ENCODE peak calls at places on chromosomes 7 and 10, in ten cellular contexts. One of them, this sample, is unnamed.
A peak's percentile ranks its signal among the peaks of the same experiment; 100 is the strongest.

GRCh38 chr7:125425507-125425906 is 495.9 kb upstream of the POT1 start:
- DNase-seq in K562: no peak
- DNase-seq in HepG2: no peak
- DNase-seq in esophagus muscularis mucosa: no peak
- DNase-seq in sigmoid colon: no peak
- DNase-seq in SK-N-SH: no peak
- DNase-seq in transverse colon: no peak
- DNase-seq in endothelial cell of umbilical vein: no peak
- DNase-seq in GM12878: no peak
- DNase-seq in stomach: no peak
- DNase-seq in this sample: no peak

GRCh38 chr7:133139350-133139749 is 57.5 kb upstream of the CHCHD3 start:
- DNase-seq in stomach: no peak
- DNase-seq in sigmoid colon: no peak
- DNase-seq in K562: no peak
- DNase-seq in endothelial cell of umbilical vein: peak; percentile 32
- DNase-seq in SK-N-SH: no peak
- DNase-seq in HepG2: peak; percentile 52
- DNase-seq in GM12878: no peak
- DNase-seq in transverse colon: no peak
- DNase-seq in esophagus muscularis mucosa: no peak
- DNase-seq in this sample: no peak

GRCh38 chr7:114916261-114916892 is 5.5 kb upstream of the MDFIC start:
- DNase-seq in SK-N-SH: no peak
- DNase-seq in HepG2: no peak
- DNase-seq in K562: no peak
- DNase-seq in esophagus muscularis mucosa: no peak
- DNase-seq in transverse colon: no peak
- DNase-seq in stomach: no peak
- DNase-seq in endothelial cell of umbilical vein: no peak
- DNase-seq in GM12878: peak; percentile 85
- DNase-seq in sigmoid colon: no peak
- DNase-seq in this sample: no peak

GRCh38 chr7:101162551-101163280 is 2.7 kb downstream of the VGF start:
- DNase-seq in esophagus muscularis mucosa: no peak
- DNase-seq in K562: peak; percentile 82
- DNase-seq in transverse colon: peak; percentile 57
- DNase-seq in stomach: no peak
- DNase-seq in endothelial cell of umbilical vein: no peak
- DNase-seq in GM12878: no peak
- DNase-seq in sigmoid colon: no peak
- DNase-seq in HepG2: no peak
- DNase-seq in SK-N-SH: peak; percentile 88
- DNase-seq in this sample: no peak

GRCh38 chr7:47000561-47000960 is 581.4 kb downstream of the TNS3 start:
- DNase-seq in GM12878: no peak
- DNase-seq in HepG2: no peak
- DNase-seq in transverse colon: no peak
- DNase-seq in SK-N-SH: no peak
- DNase-seq in sigmoid colon: no peak
- DNase-seq in endothelial cell of umbilical vein: no peak
- DNase-seq in esophagus muscularis mucosa: no peak
- DNase-seq in stomach: no peak
- DNase-seq in K562: no peak
- DNase-seq in this sample: no peak

GRCh38 chr7:14841850-14842249 is 60.7 kb downstream of the DGKB start:
- DNase-seq in transverse colon: no peak
- DNase-seq in stomach: no peak
- DNase-seq in endothelial cell of umbilical vein: no peak
- DNase-seq in SK-N-SH: no peak
- DNase-seq in esophagus muscularis mucosa: no peak
- DNase-seq in HepG2: no peak
- DNase-seq in sigmoid colon: no peak
- DNase-seq in K562: no peak
- DNase-seq in GM12878: no peak
- DNase-seq in this sample: no peak

GRCh38 chr7:148763622-148764021 is 64.9 kb downstream of the CUL1 start:
- DNase-seq in K562: no peak
- DNase-seq in SK-N-SH: no peak
- DNase-seq in stomach: no peak
- DNase-seq in transverse colon: no peak
- DNase-seq in esophagus muscularis mucosa: no peak
- DNase-seq in GM12878: no peak
- DNase-seq in sigmoid colon: no peak
- DNase-seq in endothelial cell of umbilical vein: no peak
- DNase-seq in HepG2: no peak
- DNase-seq in this sample: no peak

GRCh38 chr7:78588393-78588792 is 789.8 kb downstream of the PHTF2 start:
- DNase-seq in HepG2: no peak
- DNase-seq in esophagus muscularis mucosa: no peak
- DNase-seq in sigmoid colon: no peak
- DNase-seq in transverse colon: no peak
- DNase-seq in SK-N-SH: no peak
- DNase-seq in GM12878: no peak
- DNase-seq in K562: no peak
- DNase-seq in endothelial cell of umbilical vein: no peak
- DNase-seq in stomach: no peak
- DNase-seq in this sample: no peak

GRCh38 chr7:24917510-24918239 is 62.3 kb downstream of the OSBPL3 start:
- DNase-seq in K562: no peak
- DNase-seq in GM12878: no peak
- DNase-seq in HepG2: no peak
- DNase-seq in SK-N-SH: no peak
- DNase-seq in esophagus muscularis mucosa: no peak
- DNase-seq in transverse colon: no peak
- DNase-seq in stomach: no peak
- DNase-seq in endothelial cell of umbilical vein: no peak
- DNase-seq in sigmoid colon: no peak
- DNase-seq in this sample: no peak

GRCh38 chr10:27448926-27449325 is 55.2 kb upstream of the RAB18 start:
- DNase-seq in transverse colon: no peak
- DNase-seq in GM12878: no peak
- DNase-seq in HepG2: peak; percentile 4
- DNase-seq in endothelial cell of umbilical vein: no peak
- DNase-seq in sigmoid colon: no peak
- DNase-seq in esophagus muscularis mucosa: no peak
- DNase-seq in SK-N-SH: no peak
- DNase-seq in K562: no peak
- DNase-seq in stomach: no peak
- DNase-seq in this sample: no peak

GRCh38 chr10:12165036-12165435 is 30.7 kb downstream of the NUDT5 start:
- DNase-seq in transverse colon: no peak
- DNase-seq in stomach: no peak
- DNase-seq in K562: no peak
- DNase-seq in esophagus muscularis mucosa: no peak
- DNase-seq in sigmoid colon: no peak
- DNase-seq in GM12878: no peak
- DNase-seq in endothelial cell of umbilical vein: no peak
- DNase-seq in SK-N-SH: no peak
- DNase-seq in HepG2: no peak
- DNase-seq in this sample: no peak

GRCh38 chr10:86163522-86164215 is 202.9 kb downstream of the GRID1 start:
- DNase-seq in stomach: no peak
- DNase-seq in endothelial cell of umbilical vein: no peak
- DNase-seq in HepG2: peak; percentile 48
- DNase-seq in K562: no peak
- DNase-seq in esophagus muscularis mucosa: no peak
- DNase-seq in SK-N-SH: peak; percentile 43
- DNase-seq in sigmoid colon: peak; percentile 44
- DNase-seq in transverse colon: peak; percentile 20
- DNase-seq in GM12878: no peak
- DNase-seq in this sample: no peak

GRCh38 chr10:58070964-58071363 is 196.7 kb downstream of the IPMK start:
- DNase-seq in GM12878: no peak
- DNase-seq in esophagus muscularis mucosa: no peak
- DNase-seq in endothelial cell of umbilical vein: no peak
- DNase-seq in HepG2: no peak
- DNase-seq in SK-N-SH: no peak
- DNase-seq in sigmoid colon: no peak
- DNase-seq in stomach: no peak
- DNase-seq in K562: no peak
- DNase-seq in transverse colon: no peak
- DNase-seq in this sample: no peak

GRCh38 chr7:115911466-115911865 is 119.1 kb downstream of the TFEC start:
- DNase-seq in SK-N-SH: no peak
- DNase-seq in endothelial cell of umbilical vein: no peak
- DNase-seq in GM12878: no peak
- DNase-seq in HepG2: no peak
- DNase-seq in K562: no peak
- DNase-seq in stomach: no peak
- DNase-seq in transverse colon: no peak
- DNase-seq in esophagus muscularis mucosa: no peak
- DNase-seq in sigmoid colon: no peak
- DNase-seq in this sample: no peak

GRCh38 chr10:110568055-110568735 is 700 bp downstream of the SMC3 start:
- DNase-seq in HepG2: peak; percentile 21
- DNase-seq in transverse colon: peak; percentile 39
- DNase-seq in GM12878: no peak
- DNase-seq in esophagus muscularis mucosa: no peak
- DNase-seq in SK-N-SH: no peak
- DNase-seq in stomach: peak; percentile 46
- DNase-seq in K562: no peak
- DNase-seq in endothelial cell of umbilical vein: peak; percentile 45
- DNase-seq in sigmoid colon: peak; percentile 74
- DNase-seq in this sample: peak; percentile 56

GRCh38 chr7:128833148-128833938 is 3.1 kb downstream of the FLNC start:
- DNase-seq in GM12878: no peak
- DNase-seq in K562: peak; percentile 95
- DNase-seq in HepG2: no peak
- DNase-seq in SK-N-SH: peak; percentile 60
- DNase-seq in esophagus muscularis mucosa: no peak
- DNase-seq in stomach: no peak
- DNase-seq in transverse colon: peak; percentile 48
- DNase-seq in sigmoid colon: peak; percentile 94
- DNase-seq in endothelial cell of umbilical vein: peak; percentile 98
- DNase-seq in this sample: peak; percentile 24

GRCh38 chr10:119333146-119333792 is 125.9 kb downstream of the GRK5 start:
- DNase-seq in HepG2: no peak
- DNase-seq in endothelial cell of umbilical vein: peak; percentile 20
- DNase-seq in transverse colon: no peak
- DNase-seq in K562: no peak
- DNase-seq in sigmoid colon: no peak
- DNase-seq in esophagus muscularis mucosa: no peak
- DNase-seq in GM12878: no peak
- DNase-seq in stomach: no peak
- DNase-seq in SK-N-SH: no peak
- DNase-seq in this sample: no peak

GRCh38 chr7:30038182-30038980 is 10.2 kb downstream of the PLEKHA8 start:
- DNase-seq in stomach: no peak
- DNase-seq in endothelial cell of umbilical vein: no peak
- DNase-seq in GM12878: no peak
- DNase-seq in transverse colon: no peak
- DNase-seq in sigmoid colon: no peak
- DNase-seq in SK-N-SH: no peak
- DNase-seq in HepG2: no peak
- DNase-seq in K562: no peak
- DNase-seq in esophagus muscularis mucosa: no peak
- DNase-seq in this sample: no peak
- TF ChIP-seq POLR2AphosphoS5 in stomach: no peak
- TF ChIP-seq POLR2AphosphoS5 in endothelial cell of umbilical vein: no peak
- TF ChIP-seq POLR2AphosphoS5 in GM12878: no peak
- TF ChIP-seq POLR2AphosphoS5 in transverse colon: no peak
- TF ChIP-seq POLR2AphosphoS5 in sigmoid colon: peak; percentile 34
- TF ChIP-seq POLR2AphosphoS5 in SK-N-SH: no peak
- TF ChIP-seq POLR2AphosphoS5 in HepG2: no peak
- TF ChIP-seq POLR2AphosphoS5 in K562: no peak
- TF ChIP-seq POLR2AphosphoS5 in esophagus muscularis mucosa: no peak
- TF ChIP-seq POLR2AphosphoS5 in this sample: no peak

DNA sequence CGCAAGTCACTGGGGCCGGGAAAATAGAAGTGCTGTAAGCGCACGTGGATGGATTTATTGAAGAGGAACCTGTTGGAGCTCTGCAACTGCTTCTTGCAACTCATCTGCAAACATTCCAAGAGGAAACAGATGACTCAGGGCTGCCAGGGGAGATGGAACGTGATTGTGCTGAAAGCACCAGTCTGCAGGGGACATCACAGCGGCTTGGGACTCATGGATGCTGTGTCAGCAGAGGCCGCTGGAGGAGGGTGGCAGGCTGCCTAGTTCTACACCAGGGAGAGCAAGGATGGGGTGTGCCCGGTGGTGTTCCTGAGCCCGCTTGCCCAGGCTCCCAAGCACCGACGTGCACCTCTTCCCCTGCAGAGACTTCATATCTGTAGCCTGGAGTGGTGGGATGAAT is 515.7 kb downstream of the TCERG1L start:
- DNase-seq in SK-N-SH: no peak
- DNase-seq in HepG2: no peak
- DNase-seq in K562: no peak
- DNase-seq in esophagus muscularis mucosa: no peak
- DNase-seq in GM12878: no peak
- DNase-seq in transverse colon: no peak
- DNase-seq in endothelial cell of umbilical vein: no peak
- DNase-seq in sigmoid colon: peak; percentile 60
- DNase-seq in stomach: no peak
- DNase-seq in this sample: no peak
- H3K9me3 ChIP-seq in SK-N-SH: no peaks in the 10 kb centered on the region
- H3K9me3 ChIP-seq in HepG2: no peaks in the 10 kb centered on the region
- H3K9me3 ChIP-seq in K562: no peaks in the 10 kb centered on the region
- H3K9me3 ChIP-seq in esophagus muscularis mucosa: no peaks in the 10 kb centered on the region
- H3K9me3 ChIP-seq in GM12878: no peaks in the 10 kb centered on the region
- H3K9me3 ChIP-seq in transverse colon: no peaks in the 10 kb centered on the region
- H3K9me3 ChIP-seq in endothelial cell of umbilical vein: peaks cover 2% of the 10 kb centered on the region
- H3K9me3 ChIP-seq in sigmoid colon: no peaks in the 10 kb centered on the region
- H3K9me3 ChIP-seq in stomach: no peaks in the 10 kb centered on the region
- H3K9me3 ChIP-seq in this sample: no peaks in the 10 kb centered on the region

DNA sequence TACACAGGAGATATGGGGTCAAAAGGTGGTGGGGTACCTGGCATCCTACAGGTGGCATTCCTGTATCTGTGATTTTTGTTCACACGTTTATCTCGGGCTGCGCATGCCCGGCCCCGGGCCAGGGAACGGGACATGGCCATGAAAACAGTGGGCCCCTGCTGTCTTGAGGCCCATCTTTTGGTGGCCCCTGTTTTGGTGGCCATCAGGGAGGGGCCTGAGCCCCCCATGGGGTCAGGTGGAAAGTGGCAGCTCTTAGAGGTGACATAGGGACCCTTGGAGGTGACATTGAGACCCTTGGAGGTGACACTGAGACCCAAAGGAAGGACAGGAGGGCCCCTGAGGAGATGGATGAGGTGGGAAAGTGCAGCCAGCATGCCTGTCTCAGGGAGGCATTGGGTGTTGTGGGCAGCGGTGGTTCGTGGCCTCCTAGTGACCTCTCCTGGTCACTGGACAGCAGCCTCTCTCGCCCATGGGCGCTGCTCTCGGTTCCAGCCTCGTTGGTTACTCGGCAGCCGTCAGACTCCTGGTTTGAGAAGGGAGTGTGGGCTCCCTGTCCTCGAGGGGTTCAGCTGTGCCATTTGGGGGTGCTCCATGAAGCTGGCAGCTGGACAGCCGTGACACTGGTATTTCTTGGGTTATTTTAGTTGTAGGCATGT is 39.9 kb downstream of the INPP5A start:
- DNase-seq in esophagus muscularis mucosa: no peak
- DNase-seq in transverse colon: no peak
- DNase-seq in stomach: peak; percentile 67
- DNase-seq in SK-N-SH: peak; percentile 59
- DNase-seq in sigmoid colon: peak; percentile 75
- DNase-seq in endothelial cell of umbilical vein: no peak
- DNase-seq in GM12878: no peak
- DNase-seq in K562: no peak
- DNase-seq in HepG2: peak; percentile 32
- DNase-seq in this sample: no peak
- TF ChIP-seq CTCF in esophagus muscularis mucosa: peak; percentile 52
- TF ChIP-seq CTCF in transverse colon: no peak
- TF ChIP-seq CTCF in stomach: no peak
- TF ChIP-seq CTCF in SK-N-SH: peak; percentile 34
- TF ChIP-seq CTCF in sigmoid colon: peak; percentile 20
- TF ChIP-seq CTCF in endothelial cell of umbilical vein: no peak
- TF ChIP-seq CTCF in GM12878: no peak
- TF ChIP-seq CTCF in K562: peak; percentile 52
- TF ChIP-seq CTCF in HepG2: peak; percentile 83
- TF ChIP-seq CTCF in this sample: no peak

GRCh38 chr10:133421336-133422222 is 2.8 kb downstream of the SPRN start:
- DNase-seq in HepG2: no peak
- DNase-seq in esophagus muscularis mucosa: peak; percentile 86
- DNase-seq in endothelial cell of umbilical vein: no peak
- DNase-seq in GM12878: no peak
- DNase-seq in stomach: no peak
- DNase-seq in transverse colon: no peak
- DNase-seq in sigmoid colon: no peak
- DNase-seq in K562: no peak
- DNase-seq in SK-N-SH: peak; percentile 41
- DNase-seq in this sample: no peak
- TF ChIP-seq POLR2AphosphoS5 in HepG2: no peak
- TF ChIP-seq POLR2AphosphoS5 in esophagus muscularis mucosa: no peak
- TF ChIP-seq POLR2AphosphoS5 in endothelial cell of umbilical vein: no peak
- TF ChIP-seq POLR2AphosphoS5 in GM12878: no peak
- TF ChIP-seq POLR2AphosphoS5 in stomach: no peak
- TF ChIP-seq POLR2AphosphoS5 in transverse colon: no peak
- TF ChIP-seq POLR2AphosphoS5 in sigmoid colon: no peak
- TF ChIP-seq POLR2AphosphoS5 in K562: no peak
- TF ChIP-seq POLR2AphosphoS5 in SK-N-SH: no peak
- TF ChIP-seq POLR2AphosphoS5 in this sample: no peak

This sample was measured in breast epithelium.